ENCODE peak calls at places on chromosomes 3 and 15, in nine cellular contexts. I is testis, H is astrocyte of the spinal cord, W is cardiac muscle cell, N is dorsolateral prefrontal cortex, S is GM10248, Z is Peyer's patch, J is neural progenitor cell, P is foreskin fibroblast. U is an unnamed sample.

GRCh38 chr3:171339606-171340005 is 120.6 kb downstream of the TNIK start:
- DNase-seq in I (no peak), H (no peak), W (no peak), N (no peak), S (no peak), Z (peak), J (no peak), P (no peak), U (no peak)

GRCh38 chr3:123390865-123391613 is 57.9 kb downstream of the ADCY5 start:
- DNase-seq in I (peak), H (no peak), W (no peak), N (no peak), S (no peak), Z (no peak), J (no peak), P (no peak), U (no peak)

GRCh38 chr15:51243774-51244173 is 94.6 kb downstream of the CYP19A1 start:
- DNase-seq in I (no peak), H (peak), W (no peak), N (no peak), S (no peak), Z (no peak), J (no peak), P (no peak), U (no peak)

GRCh38 chr3:39318311-39318710 is 11.2 kb upstream of the CCR8 start:
- DNase-seq in I (no peak), H (no peak), W (no peak), N (no peak), S (no peak), Z (peak), J (no peak), P (no peak), U (no peak)

GRCh38 chr3:49966233-49966942 is 26.4 kb downstream of the RBM6 start:
- DNase-seq in I (no peak), H (no peak), W (no peak), N (no peak), S (no peak), Z (no peak), J (no peak), P (no peak), U (no peak)

GRCh38 chr15:37967788-37968187 is 33.3 kb downstream of the TMCO5A start:
- DNase-seq in I (no peak), H (no peak), W (no peak), N (no peak), S (no peak), Z (no peak), J (no peak), P (no peak), U (no peak)

GRCh38 chr3:11091088-11091590 is 63.2 kb upstream of the HRH1 start:
- DNase-seq in I (no peak), H (no peak), W (no peak), N (no peak), S (no peak), Z (no peak), J (peak), P (no peak), U (no peak)

GRCh38 chr3:102068327-102068726 is 219.0 kb downstream of the NFKBIZ start:
- DNase-seq in I (no peak), H (peak), W (no peak), N (no peak), S (no peak), Z (no peak), J (no peak), P (no peak), U (no peak)

GRCh38 chr3:55486857-55487375 is at the start of gene WNT5A:
- DNase-seq in I (peak), H (peak), W (peak), N (no peak), S (no peak), Z (no peak), J (peak), P (no peak), U (no peak)

GRCh38 chr3:15064299-15064834 is 748 bp downstream of the MRPS25 start:
- DNase-seq in I (peak), H (peak), W (no peak), N (no peak), S (no peak), Z (peak), J (peak), P (no peak), U (no peak)

GRCh38 chr15:63948971-63949370 is 97.3 kb downstream of the DAPK2 start:
- DNase-seq in I (no peak), H (no peak), W (no peak), N (no peak), S (no peak), Z (no peak), J (no peak), P (no peak), U (no peak)

GRCh38 chr3:75737831-75738493 is 47.4 kb downstream of the ZNF717 start:
- DNase-seq in I (no peak), H (peak), W (no peak), N (no peak), S (no peak), Z (no peak), J (no peak), P (no peak), U (no peak)

DNA sequence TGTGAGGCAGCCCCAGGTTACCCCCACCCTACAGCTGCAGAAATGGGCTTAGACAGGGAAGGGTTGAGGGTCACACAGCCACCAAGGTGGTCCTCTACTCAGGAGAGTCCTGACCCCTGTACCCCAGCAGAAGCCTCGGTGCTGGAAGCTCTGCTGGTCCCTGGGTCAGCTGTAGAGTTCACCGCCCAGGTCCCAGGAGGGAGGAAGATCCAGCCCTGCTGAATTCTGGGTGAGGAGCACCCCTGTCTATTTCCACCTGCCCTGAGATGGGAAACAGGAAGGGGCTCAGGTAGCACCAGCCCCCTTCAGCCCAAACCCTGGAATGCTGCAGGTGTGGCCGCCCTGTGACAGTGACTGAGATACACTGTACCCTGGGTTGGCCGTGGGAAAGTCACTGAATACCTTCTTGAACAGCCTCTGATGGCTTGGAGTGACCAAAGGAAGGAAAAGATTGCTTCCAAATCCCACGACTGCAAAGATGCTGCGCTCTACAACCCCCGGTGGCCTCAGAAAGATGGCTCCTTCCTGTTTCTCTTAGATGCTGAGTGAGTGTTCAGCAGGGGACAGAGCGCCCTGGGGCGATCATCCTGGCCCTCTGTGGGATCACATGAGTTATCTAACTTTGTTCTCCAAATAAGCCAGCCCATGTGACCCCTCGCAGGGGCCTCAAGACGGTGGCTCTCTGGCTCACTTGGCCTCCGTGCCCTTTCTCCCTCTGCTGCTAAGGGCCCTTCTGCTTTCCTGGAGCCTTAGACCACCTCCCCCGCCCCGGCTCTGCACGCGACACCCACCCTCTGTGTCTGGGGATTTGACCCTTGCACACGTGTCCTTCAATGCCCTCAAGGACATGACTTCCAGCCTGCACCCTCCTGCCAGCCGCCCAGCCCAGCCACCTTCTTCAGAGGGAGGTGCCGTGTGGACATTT is 141.9 kb downstream of the NSMCE3 start:
- DNase-seq in I (no peak), H (no peak), W (no peak), N (peak), S (no peak), Z (no peak), J (no peak), P (no peak), U (no peak)
- TF ChIP-seq CTCF in I (no peak), H (no peak), W (no peak), N (no peak), S (no peak), Z (no peak), J (no peak), P (no peak), U (no peak)

DNA sequence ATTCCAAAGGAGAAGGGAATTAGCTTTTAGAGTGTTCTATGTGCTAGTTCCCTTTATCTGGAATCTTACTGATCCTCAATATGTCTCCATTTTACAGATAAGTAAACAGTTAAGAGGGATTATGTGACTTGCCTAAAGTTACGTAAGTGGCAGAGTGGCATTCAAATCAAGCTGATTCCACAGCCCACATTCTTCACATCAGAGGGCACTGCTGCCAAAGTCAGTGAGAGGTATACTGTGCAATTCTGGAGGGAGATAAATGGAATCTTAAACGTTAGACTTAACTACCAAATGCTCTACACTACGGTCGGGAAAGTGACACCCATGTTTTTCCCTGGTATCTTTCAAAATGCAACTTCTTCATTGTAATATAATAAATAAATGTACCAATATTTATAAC is 11.1 kb upstream of the MELTF start:
- DNase-seq in I (no peak), H (no peak), W (no peak), N (no peak), S (no peak), Z (no peak), J (no peak), P (no peak), U (no peak)
- TF ChIP-seq CTCF in I (no peak), H (no peak), W (no peak), N (no peak), S (no peak), Z (no peak), J (no peak), P (no peak), U (no peak)

DNA sequence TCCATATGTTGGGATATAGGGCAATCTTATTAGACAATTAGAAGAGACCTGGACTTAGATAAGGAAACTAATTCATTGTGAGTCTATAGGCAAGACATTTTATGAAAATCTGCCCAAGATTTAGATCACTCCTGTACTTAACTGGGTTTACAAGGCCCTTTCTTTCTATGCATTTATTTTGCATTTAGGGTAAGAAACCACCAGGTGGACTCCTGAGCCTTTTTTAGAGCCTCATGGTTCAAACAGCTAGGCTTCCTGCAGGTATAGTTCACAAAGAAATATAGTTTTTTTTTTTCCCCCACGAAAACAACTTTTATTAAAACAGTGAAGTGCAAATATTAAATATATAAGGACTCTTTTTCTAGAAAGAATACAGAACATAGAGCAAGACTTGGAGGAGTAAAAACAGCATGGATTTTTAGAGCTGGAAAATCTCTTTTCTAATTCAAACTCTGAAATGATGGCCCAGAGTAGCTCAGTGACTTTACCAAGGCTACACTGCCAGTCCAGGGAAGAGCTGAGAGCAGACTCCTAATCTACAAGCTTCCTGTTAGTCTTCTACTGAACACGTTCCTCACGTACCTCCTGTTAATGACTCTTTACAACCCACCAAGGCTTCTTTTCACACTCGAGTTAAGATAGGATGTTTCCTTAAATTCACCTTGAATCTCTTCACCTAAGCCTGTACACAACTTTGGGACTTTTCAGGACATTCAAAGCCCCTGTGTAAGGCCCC is 401.0 kb upstream of the ATP11B start:
- DNase-seq in I (no peak), H (no peak), W (no peak), N (no peak), S (no peak), Z (no peak), J (no peak), P (no peak), U (no peak)
- TF ChIP-seq CTCF in I (no peak), H (no peak), W (no peak), N (no peak), S (no peak), Z (no peak), J (peak), P (no peak), U (no peak)

DNA sequence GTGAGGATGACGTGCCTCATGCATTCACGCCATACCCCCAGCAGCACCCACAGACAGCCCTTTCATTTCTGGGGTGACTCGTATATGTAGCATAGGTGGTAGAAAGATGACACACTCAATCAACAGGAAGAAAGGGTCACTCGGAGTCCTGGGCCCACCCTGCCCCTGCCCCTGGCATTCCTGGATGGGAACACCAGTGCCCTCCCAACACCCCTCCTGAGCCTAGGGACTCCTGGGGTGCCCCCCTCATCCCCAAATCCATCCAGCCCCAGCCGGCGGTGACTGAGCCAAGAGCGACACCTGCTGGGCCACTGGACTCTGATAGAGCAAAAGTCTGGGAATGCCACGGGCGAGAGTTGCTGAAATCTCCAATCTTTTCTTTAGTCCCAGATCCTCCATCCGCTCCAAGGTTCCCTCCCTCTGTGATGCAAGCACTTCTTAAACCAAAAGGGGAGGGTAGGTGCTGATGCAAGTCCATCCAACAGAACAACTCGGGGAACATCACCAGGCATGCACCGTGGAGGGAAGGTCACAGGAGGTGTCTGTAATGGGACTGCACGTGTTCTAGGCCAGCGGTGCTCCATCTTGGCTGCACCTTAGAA is 31.1 kb downstream of the ACAN start:
- DNase-seq in I (peak), H (peak), W (peak), N (peak), S (no peak), Z (peak), J (peak), P (peak), U (no peak)
- TF ChIP-seq CTCF in I (peak), H (peak), W (peak), N (peak), S (peak), Z (peak), J (peak), P (peak), U (no peak)

GRCh38 chr3:129353589-129353941 is 74.9 kb downstream of the EFCAB12 start:
- DNase-seq in I (no peak), H (no peak), W (no peak), N (no peak), S (no peak), Z (no peak), J (no peak), P (no peak), U (no peak)

GRCh38 chr3:129352045-129352444 is 73.4 kb downstream of the HMCES start:
- DNase-seq in I (no peak), H (no peak), W (no peak), N (no peak), S (no peak), Z (no peak), J (no peak), P (no peak), U (no peak)

GRCh38 chr3:129356756-129357425 is 71.5 kb downstream of the EFCAB12 start:
- DNase-seq in I (no peak), H (no peak), W (no peak), N (no peak), S (no peak), Z (no peak), J (no peak), P (no peak), U (no peak)

GRCh38 chr3:129349791-129350190 is 71.1 kb downstream of the HMCES start:
- DNase-seq in I (no peak), H (no peak), W (no peak), N (no peak), S (no peak), Z (no peak), J (no peak), P (no peak), U (no peak)

GRCh38 chr3:129352650-129353588 is 74.2 kb downstream of the HMCES start:
- DNase-seq in I (peak), H (no peak), W (no peak), N (no peak), S (no peak), Z (no peak), J (no peak), P (no peak), U (no peak)
- TF ChIP-seq CTCF in I (no peak), H (no peak), W (no peak), N (no peak), S (no peak), Z (no peak), J (no peak), P (no peak), U (no peak)

GRCh38 chr3:46276497-46277099 is 34.3 kb downstream of the CCR3 start:
- DNase-seq in I (peak), H (no peak), W (peak), N (no peak), S (peak), Z (peak), J (peak), P (no peak), U (no peak)
- TF ChIP-seq CTCF in I (peak), H (peak), W (peak), N (no peak), S (peak), Z (peak), J (peak), P (peak), U (no peak)

DNA sequence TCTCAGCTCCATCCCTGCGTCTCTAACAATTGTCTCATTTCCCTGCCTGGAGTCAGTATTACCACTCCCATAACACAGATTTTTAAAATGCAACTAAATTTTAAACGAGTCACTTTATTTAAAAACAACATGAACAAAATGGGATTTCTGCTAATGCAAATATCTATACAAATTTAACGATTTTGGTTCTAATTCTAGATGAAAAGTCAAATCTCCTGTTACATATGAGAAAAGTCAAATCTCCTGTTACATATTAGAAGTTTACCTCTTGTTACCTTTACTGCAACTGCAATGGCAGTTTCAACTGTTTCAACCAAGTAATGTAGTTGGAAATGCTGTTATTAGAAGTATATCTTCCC is 578 bp upstream of the RPL39L start:
- DNase-seq in I (no peak), H (no peak), W (no peak), N (no peak), S (no peak), Z (no peak), J (no peak), P (no peak), U (no peak)
- TF ChIP-seq CTCF in I (no peak), H (no peak), W (no peak), N (peak), S (no peak), Z (no peak), J (no peak), P (no peak), U (no peak)

GRCh38 chr3:24437326-24437725 is 57.3 kb downstream of the THRB start:
- DNase-seq in I (no peak), H (no peak), W (no peak), N (no peak), S (no peak), Z (no peak), J (no peak), P (no peak), U (no peak)
- TF ChIP-seq CTCF in I (no peak), H (no peak), W (no peak), N (no peak), S (no peak), Z (no peak), J (no peak), P (no peak), U (no peak)

U was measured in omental fat pad.